ENCODE peak calls at places on chromosomes 12 and 14, in seven cellular contexts. J, S, T, L, K, N and P are unnamed samples.

GRCh38 chr12:6851153-6851920 is at the start of gene CDCA3:
- DNase-seq in J (peak; percentile 94), S (peak; percentile 98), T (peak; percentile 97), L (peak; percentile 94), K (peak; percentile 98), N (peak; percentile 98), P (peak; percentile 96)

GRCh38 chr12:85155791-85156190 is 119.6 kb downstream of the LRRIQ1 start:
- DNase-seq in J (no peak), S (peak; percentile 31), T (no peak), L (no peak), K (no peak), N (no peak), P (no peak)

GRCh38 chr14:102910442-102910841 is 12.0 kb upstream of the AMN start:
- DNase-seq in J (no peak), S (no peak), T (no peak), L (no peak), K (no peak), N (no peak), P (no peak)

GRCh38 chr12:92398565-92399309 is 253.1 kb upstream of the BTG1 start:
- DNase-seq in J (no peak), S (no peak), T (no peak), L (no peak), K (no peak), N (no peak), P (no peak)

GRCh38 chr14:50062438-50063039 is 53.8 kb downstream of the VCPKMT start:
- DNase-seq in J (no peak), S (peak; percentile 87), T (no peak), L (no peak), K (peak; percentile 33), N (peak; percentile 83), P (no peak)

GRCh38 chr12:1357171-1357570 is 237.2 kb downstream of the FBXL14 start:
- DNase-seq in J (no peak), S (no peak), T (no peak), L (no peak), K (peak; percentile 38), N (peak; percentile 60), P (no peak)

GRCh38 chr12:108711486-108712163 is 19.7 kb downstream of the CORO1C start:
- DNase-seq in J (no peak), S (no peak), T (no peak), L (no peak), K (no peak), N (no peak), P (no peak)

GRCh38 chr12:111359914-111360276 is 9.0 kb downstream of the PHETA1 start:
- DNase-seq in J (no peak), S (no peak), T (no peak), L (no peak), K (no peak), N (no peak), P (no peak)

GRCh38 chr14:103260629-103261124 is 73.4 kb upstream of the EIF5 start:
- DNase-seq in J (peak; percentile 64), S (no peak), T (peak; percentile 43), L (peak; percentile 49), K (peak; percentile 42), N (peak; percentile 63), P (peak; percentile 77)

GRCh38 chr12:105235299-105235746 is 651 bp downstream of the APPL2 start:
- DNase-seq in J (no peak), S (no peak), T (no peak), L (no peak), K (no peak), N (peak; percentile 26), P (no peak)

GRCh38 chr12:47651368-47652254 is 54.2 kb downstream of the RPAP3 start:
- DNase-seq in J (peak; percentile 43), S (peak; percentile 74), T (peak; percentile 48), L (peak; percentile 58), K (peak; percentile 20), N (peak; percentile 66), P (peak; percentile 61)

GRCh38 chr12:13379531-13379930 is 183.0 kb downstream of the EMP1 start:
- DNase-seq in J (no peak), S (no peak), T (no peak), L (no peak), K (no peak), N (no peak), P (no peak)

GRCh38 chr12:91744613-91745012 is 401.0 kb downstream of the BTG1 start:
- DNase-seq in J (no peak), S (peak; percentile 38), T (no peak), L (no peak), K (no peak), N (no peak), P (no peak)

GRCh38 chr14:60275932-60276331 is 26.9 kb downstream of the PPM1A start:
- DNase-seq in J (no peak), S (no peak), T (no peak), L (no peak), K (no peak), N (no peak), P (no peak)

GRCh38 chr12:112005419-112006395 is 7.3 kb downstream of the TMEM116 start:
- DNase-seq in J (peak; percentile 36), S (peak; percentile 46), T (peak; percentile 70), L (no peak), K (no peak), N (peak; percentile 46), P (peak; percentile 31)

GRCh38 chr12:100959481-100959880 is 164.9 kb downstream of the ANO4 start:
- DNase-seq in J (no peak), S (peak; percentile 7), T (no peak), L (no peak), K (no peak), N (peak; percentile 83), P (peak; percentile 7)

GRCh38 chr12:92899388-92900001 is 29.6 kb downstream of the EEA1 start:
- DNase-seq in J (peak; percentile 33), S (peak; percentile 43), T (peak; percentile 78), L (peak; percentile 73), K (peak; percentile 54), N (peak; percentile 99), P (peak; percentile 34)

GRCh38 chr12:64633186-64633939 is 23.1 kb downstream of the RASSF3 start:
- DNase-seq in J (no peak), S (no peak), T (no peak), L (no peak), K (no peak), N (no peak), P (no peak)

GRCh38 chr12:113171543-113171942 is 13.7 kb downstream of the DDX54 start:
- DNase-seq in J (no peak), S (no peak), T (no peak), L (no peak), K (no peak), N (no peak), P (no peak)

GRCh38 chr12:113172185-113172584 is 13.1 kb downstream of the DDX54 start:
- DNase-seq in J (no peak), S (no peak), T (no peak), L (no peak), K (no peak), N (no peak), P (no peak)

GRCh38 chr12:113169697-113170096 is 15.6 kb downstream of the DDX54 start:
- DNase-seq in J (no peak), S (no peak), T (no peak), L (no peak), K (no peak), N (no peak), P (no peak)

GRCh38 chr12:113170457-113170856 is 14.8 kb downstream of the DDX54 start:
- DNase-seq in J (no peak), S (no peak), T (no peak), L (no peak), K (no peak), N (no peak), P (no peak)

GRCh38 chr12:113170926-113171325 is 14.4 kb downstream of the DDX54 start:
- DNase-seq in J (no peak), S (no peak), T (no peak), L (no peak), K (no peak), N (no peak), P (no peak)
- TF ChIP-seq POLR2A in J (no peak), S (no peak), T (no peak), L (no peak), K (no peak), N (no peak), P (no peak)

DNA sequence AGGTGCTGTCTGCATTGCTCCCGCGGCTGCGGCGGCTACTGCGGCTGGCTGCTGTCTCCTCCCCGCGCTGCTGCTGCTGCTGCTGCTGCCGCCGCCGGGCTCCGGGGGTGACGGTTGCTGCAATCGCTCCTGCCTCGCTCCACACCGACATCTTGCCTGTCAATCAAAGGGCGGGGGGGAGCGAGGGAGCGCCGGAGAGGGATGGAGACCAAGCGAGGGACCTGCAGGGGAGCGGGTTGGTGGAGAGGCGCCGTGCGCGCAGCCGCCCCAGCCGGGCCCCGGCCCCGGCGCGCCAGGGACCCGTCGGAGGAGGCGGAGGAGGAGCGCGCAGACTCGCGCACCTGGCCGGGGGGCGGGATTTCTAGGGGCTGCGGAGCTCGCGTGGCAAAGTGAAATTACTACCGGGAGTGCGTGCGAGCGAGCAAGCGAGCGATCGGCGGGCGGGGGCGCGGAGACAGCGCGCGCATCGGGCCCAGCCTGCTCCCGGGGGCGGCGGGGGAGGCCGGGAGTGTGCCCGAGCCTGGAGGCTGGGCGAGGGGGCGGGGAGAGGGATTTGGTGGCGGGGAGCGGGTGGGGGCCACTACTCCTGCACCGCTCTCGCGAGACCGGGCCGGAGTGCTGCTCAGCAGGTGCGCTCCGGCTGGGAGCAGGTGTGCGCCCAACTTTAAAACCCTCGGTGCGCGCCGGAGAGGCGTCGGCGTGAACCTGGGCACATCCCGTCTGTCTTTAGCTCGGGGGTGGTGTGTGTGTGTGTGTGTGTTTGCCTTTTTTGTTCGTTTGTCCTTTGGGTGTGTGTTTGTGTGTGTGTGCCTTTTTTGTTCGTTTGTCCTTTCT is at the start of gene KSR2:
- DNase-seq in J (peak; percentile 76), S (peak; percentile 19), T (peak; percentile 41), L (no peak), K (peak; percentile 42), N (no peak), P (peak; percentile 95)
- TF ChIP-seq POLR2A in J (no peak), S (no peak), T (no peak), L (no peak), K (no peak), N (no peak), P (peak; percentile 83)

GRCh38 chr12:53463802-53464375 is 12.0 kb downstream of the PCBP2 start:
- DNase-seq in J (no peak), S (no peak), T (no peak), L (no peak), K (no peak), N (no peak), P (no peak)

GRCh38 chr12:53464685-53465084 is 12.8 kb downstream of the PCBP2 start:
- DNase-seq in J (no peak), S (no peak), T (no peak), L (no peak), K (no peak), N (no peak), P (no peak)

GRCh38 chr12:53461591-53461990 is 9.7 kb downstream of the PCBP2 start:
- DNase-seq in J (no peak), S (no peak), T (no peak), L (no peak), K (no peak), N (no peak), P (no peak)

GRCh38 chr12:53461059-53461458 is 9.2 kb downstream of the PCBP2 start:
- DNase-seq in J (no peak), S (no peak), T (no peak), L (no peak), K (no peak), N (no peak), P (no peak)

GRCh38 chr12:53462935-53463334 is 11.0 kb downstream of the PCBP2 start:
- DNase-seq in J (no peak), S (no peak), T (no peak), L (no peak), K (no peak), N (no peak), P (no peak)
- TF ChIP-seq POLR2A in J (no peak), S (no peak), T (no peak), L (no peak), K (no peak), N (no peak), P (no peak)

GRCh38 chr14:68789002-68789797 is 3.7 kb downstream of the ZFP36L1 start:
- DNase-seq in J (peak; percentile 80), S (peak; percentile 86), T (peak; percentile 78), L (peak; percentile 82), K (no peak), N (peak; percentile 74), P (peak; percentile 90)
- TF ChIP-seq POLR2A in J (peak; percentile 8), S (no peak), T (no peak), L (no peak), K (no peak), N (no peak), P (peak; percentile 61)